ENCODE peak calls at places on chromosomes 16 and 17, in seven cellular contexts. M, U, Q, A, O, V and F are unnamed samples.
A peak's percentile ranks its signal among the peaks of the same experiment; 100 is the strongest.

GRCh38 chr17:76472258-76472645 is 4.8 kb downstream of the AANAT start:
- DNase-seq in V (no peak), Q (no peak), A (no peak), M (no peak), O (no peak), U (no peak), F (no peak)

GRCh38 chr16:4556580-4556979 is 440 bp downstream of the C16orf96 start:
- DNase-seq in A (no peak), U (no peak), V (no peak), M (peak; percentile 60), O (no peak), Q (no peak), F (no peak)

GRCh38 chr16:57998992-57999365 is 1.5 kb downstream of the ZNF319 start:
- DNase-seq in M (no peak), A (no peak), U (no peak), O (no peak), V (no peak), Q (no peak), F (no peak)

GRCh38 chr17:76149214-76149613 is 8.2 kb upstream of the FOXJ1 start:
- DNase-seq in A (no peak), Q (no peak), U (no peak), O (no peak), V (no peak), M (no peak), F (no peak)

GRCh38 chr16:78198299-78198698 is 98.8 kb downstream of the WWOX start:
- DNase-seq in U (no peak), O (no peak), V (no peak), A (no peak), Q (no peak), M (no peak), F (no peak)

GRCh38 chr17:68501074-68501473 is 11.2 kb upstream of the PRKAR1A start:
- DNase-seq in Q (no peak), A (no peak), M (no peak), V (no peak), O (no peak), U (no peak), F (no peak)

GRCh38 chr16:78542419-78542818 is 443.0 kb downstream of the WWOX start:
- DNase-seq in Q (no peak), U (no peak), M (no peak), O (no peak), A (no peak), V (no peak), F (no peak)

GRCh38 chr16:871562-872330 is 71.2 kb upstream of the GNG13 start:
- DNase-seq in V (no peak), O (no peak), U (no peak), A (no peak), Q (peak; percentile 48), M (no peak), F (no peak)

GRCh38 chr16:10031955-10032354 is 150.3 kb downstream of the GRIN2A start:
- DNase-seq in A (no peak), V (no peak), O (no peak), Q (no peak), M (no peak), U (no peak), F (no peak)

GRCh38 chr17:8151120-8151640 is 1.0 kb downstream of the PER1 start:
- DNase-seq in O (peak; percentile 66), Q (peak; percentile 95), V (peak; percentile 81), A (peak; percentile 93), U (peak; percentile 64), M (peak; percentile 82), F (no peak)

GRCh38 chr17:70310251-70310672 is 140.9 kb downstream of the KCNJ2 start:
- DNase-seq in U (no peak), V (no peak), M (no peak), A (no peak), O (no peak), Q (no peak), F (no peak)

GRCh38 chr17:69961488-69962145 is 113.4 kb upstream of the KCNJ16 start:
- DNase-seq in O (no peak), V (peak; percentile 38), U (no peak), A (no peak), M (no peak), Q (no peak), F (no peak)

GRCh38 chr17:30476726-30477082 is 504 bp upstream of the GOSR1 start:
- DNase-seq in O (no peak), Q (no peak), U (no peak), V (no peak), A (no peak), M (no peak), F (no peak)

GRCh38 chr17:43745541-43745940 is 13.1 kb downstream of the SOST start:
- DNase-seq in M (no peak), A (no peak), Q (no peak), U (no peak), V (no peak), O (no peak), F (no peak)

GRCh38 chr17:565506-565905 is 149.1 kb downstream of the VPS53 start:
- DNase-seq in Q (no peak), O (no peak), M (no peak), U (no peak), A (no peak), V (no peak), F (no peak)
- TF ChIP-seq CTCF in Q (no peak), O (no peak), M (no peak), U (no peak), A (no peak), V (no peak), F (no peak)

GRCh38 chr17:4364622-4365041 is 1.8 kb downstream of the UBE2G1 start:
- DNase-seq in O (no peak), U (no peak), V (no peak), A (no peak), Q (no peak), M (no peak), F (no peak)

GRCh38 chr17:4368341-4368740 is 1.9 kb upstream of the UBE2G1 start:
- DNase-seq in V (no peak), A (no peak), O (no peak), Q (peak; percentile 3), U (no peak), M (no peak), F (no peak)

GRCh38 chr17:4365628-4366311 is 705 bp downstream of the UBE2G1 start:
- DNase-seq in M (no peak), U (no peak), A (no peak), V (peak; percentile 72), O (no peak), Q (peak; percentile 74), F (peak; percentile 77)

GRCh38 chr17:4365103-4365627 is 1.3 kb downstream of the UBE2G1 start:
- DNase-seq in V (peak; percentile 83), U (peak; percentile 87), Q (peak; percentile 96), A (peak; percentile 82), M (peak; percentile 87), O (peak; percentile 88), F (peak; percentile 89)

GRCh38 chr17:4366312-4367063 is at the start of gene UBE2G1:
- DNase-seq in U (peak; percentile 97), A (peak; percentile 100), Q (peak; percentile 100), M (peak; percentile 98), V (peak; percentile 98), O (peak; percentile 90), F (peak; percentile 100)
- TF ChIP-seq CTCF in U (no peak), A (no peak), Q (peak; percentile 40), M (peak; percentile 41), V (no peak), O (peak; percentile 67), F (peak; percentile 66)

DNA sequence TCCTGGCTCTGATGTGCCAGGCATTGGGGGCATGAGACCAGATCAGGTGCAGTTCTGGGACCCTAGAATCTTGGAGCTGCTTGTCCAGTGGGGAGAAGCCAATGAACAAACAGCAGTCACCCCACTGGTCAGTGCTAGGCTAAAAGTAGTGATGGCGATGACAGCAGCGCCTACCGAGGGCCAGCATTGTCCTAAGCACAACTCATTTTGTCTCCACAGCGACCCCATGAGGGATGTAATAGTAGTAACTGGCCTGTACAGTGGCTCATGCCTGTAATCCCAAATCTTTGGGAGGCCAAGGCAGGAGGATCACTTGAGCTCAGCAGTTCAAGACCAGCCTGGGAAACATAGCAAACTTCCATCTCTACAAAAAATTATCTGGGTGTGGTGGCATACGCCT is 6.2 kb downstream of the SMCR8 start:
- DNase-seq in Q (no peak), M (no peak), O (no peak), V (no peak), U (no peak), A (no peak), F (no peak)
- TF ChIP-seq CTCF in Q (no peak), M (no peak), O (peak; percentile 51), V (no peak), U (no peak), A (no peak), F (no peak)

GRCh38 chr16:66551362-66551761 is 1.0 kb upstream of the CKLF start:
- DNase-seq in V (no peak), O (no peak), A (peak; percentile 53), M (no peak), U (no peak), Q (peak; percentile 68), F (no peak)
- TF ChIP-seq CTCF in V (no peak), O (peak; percentile 21), A (peak; percentile 38), M (peak; percentile 40), U (peak; percentile 8), Q (peak; percentile 9), F (peak; percentile 67)

GRCh38 chr17:39236383-39236927 is 10.7 kb upstream of the STAC2 start:
- DNase-seq in V (no peak), A (no peak), M (no peak), O (no peak), Q (peak; percentile 33), U (no peak), F (no peak)

GRCh38 chr17:39237586-39237985 is 11.8 kb upstream of the STAC2 start:
- DNase-seq in O (no peak), Q (peak; percentile 41), V (no peak), A (no peak), M (no peak), U (no peak), F (no peak)

GRCh38 chr17:39236981-39237441 is 11.3 kb upstream of the STAC2 start:
- DNase-seq in U (no peak), O (no peak), V (no peak), M (no peak), A (no peak), Q (peak; percentile 23), F (no peak)

GRCh38 chr17:39240631-39241030 is 14.9 kb upstream of the STAC2 start:
- DNase-seq in A (no peak), M (no peak), Q (peak; percentile 23), V (no peak), O (no peak), U (no peak), F (no peak)

GRCh38 chr17:39239640-39240314 is 14.0 kb upstream of the STAC2 start:
- DNase-seq in A (peak; percentile 69), Q (peak; percentile 64), V (peak; percentile 70), M (peak; percentile 65), O (no peak), U (no peak), F (no peak)
- TF ChIP-seq CTCF in A (peak; percentile 72), Q (peak; percentile 44), V (peak; percentile 59), M (peak; percentile 67), O (peak; percentile 70), U (peak; percentile 26), F (peak; percentile 75)

DNA sequence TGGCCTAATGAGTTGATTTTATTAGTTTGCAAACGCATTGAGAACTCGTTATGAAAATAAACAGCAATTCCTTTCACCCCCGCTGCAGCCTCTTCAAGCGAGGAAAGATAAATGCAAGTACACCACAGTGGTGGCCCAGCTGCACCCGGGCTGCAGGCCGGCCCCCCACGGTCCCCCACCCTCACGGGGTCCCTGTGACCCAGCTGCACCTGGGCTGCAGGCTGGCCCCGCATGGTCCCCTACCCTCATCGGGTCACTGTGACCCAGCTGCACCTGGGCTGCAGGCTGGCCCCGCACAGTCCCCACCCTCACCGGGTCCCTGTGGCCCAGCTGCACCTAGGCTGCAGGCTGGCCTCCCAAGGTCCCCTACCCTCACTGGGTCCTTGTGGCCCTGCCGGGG is 32.2 kb downstream of the SDK2 start:
- DNase-seq in Q (peak; percentile 56), M (no peak), O (no peak), A (no peak), V (no peak), U (no peak), F (no peak)
- TF ChIP-seq CTCF in Q (no peak), M (no peak), O (no peak), A (no peak), V (no peak), U (no peak), F (no peak)